ENCODE peak calls at places on chromosome 15, in five cellular contexts. J, B, U, L and M are unnamed samples.

GRCh38 chr15:31399544-31400171 is 73.0 kb downstream of the KLF13 start:
- DNase-seq in L (no peak), B (peak; percentile 81), J (no peak), U (no peak), M (no peak)

GRCh38 chr15:85899927-85900326 is 105.2 kb upstream of the KLHL25 start:
- DNase-seq in L (no peak), J (no peak), B (no peak), U (no peak), M (no peak)

GRCh38 chr15:79339588-79340314 is 28.8 kb downstream of the TMED3 start:
- DNase-seq in B (peak; percentile 76), U (peak; percentile 23), L (no peak), J (no peak), M (no peak)

GRCh38 chr15:96274698-96275097 is 55.8 kb upstream of the NR2F2 start:
- DNase-seq in B (peak; percentile 33), L (no peak), U (no peak), J (no peak), M (no peak)

GRCh38 chr15:98900382-98900781 is 107.2 kb downstream of the PGPEP1L start:
- DNase-seq in U (no peak), J (no peak), L (no peak), B (peak; percentile 88), M (no peak)

GRCh38 chr15:40722354-40722753 is 27.4 kb downstream of the RAD51 start:
- DNase-seq in J (no peak), B (no peak), L (no peak), U (no peak), M (no peak)

GRCh38 chr15:99385865-99386264 is 134.6 kb downstream of the LRRC28 start:
- DNase-seq in L (no peak), J (no peak), U (no peak), B (peak; percentile 75), M (no peak)

GRCh38 chr15:101358895-101359294 is 63.8 kb upstream of the SNRPA1 start:
- DNase-seq in U (no peak), L (no peak), J (no peak), B (peak; percentile 6), M (no peak)

GRCh38 chr15:28125673-28126651 is 26.8 kb upstream of the OCA2 start:
- DNase-seq in L (no peak), J (no peak), B (peak; percentile 84), U (peak; percentile 25), M (no peak)

GRCh38 chr15:73912030-73912596 is 14.1 kb upstream of the LOXL1 start:
- DNase-seq in L (no peak), J (no peak), U (no peak), B (no peak), M (no peak)

GRCh38 chr15:52657338-52657737 is 21.9 kb downstream of the ATOSA start:
- DNase-seq in B (peak; percentile 87), J (no peak), L (no peak), U (no peak), M (no peak)

GRCh38 chr15:24956131-24956838 is 1.5 kb downstream of the SNRPN start:
- DNase-seq in J (peak; percentile 24), U (no peak), B (peak; percentile 74), L (peak; percentile 80), M (peak; percentile 78)